ENCODE peak calls at places on chromosomes 5 and 9, in four cellular contexts. J is tibial artery, C is testis, Y is neural progenitor cell. H is an unnamed sample.
A peak's percentile ranks its signal among the peaks of the same experiment; 100 is the strongest.

GRCh38 chr5:139844472-139845145 is 49.0 kb downstream of the PSD2 start:
- DNase-seq in C (peak; percentile 80), Y (peak; percentile 92), J (peak; percentile 69), H (peak; percentile 71)

GRCh38 chr5:59107692-59108091 is 524.8 kb downstream of the RAB3C start:
- DNase-seq in Y (no peak), J (no peak), C (no peak), H (no peak)

GRCh38 chr9:107348836-107349235 is 65.8 kb downstream of the RAD23B start:
- DNase-seq in C (no peak), J (no peak), Y (no peak), H (no peak)

GRCh38 chr9:134521817-134522501 is 119.6 kb upstream of the COL5A1 start:
- DNase-seq in Y (no peak), C (no peak), J (no peak), H (no peak)

GRCh38 chr5:172322028-172322965 is 38.7 kb upstream of the UBTD2 start:
- DNase-seq in C (no peak), Y (no peak), J (no peak), H (peak; percentile 37)

GRCh38 chr5:81424728-81425127 is 30.8 kb upstream of the ACOT12 start:
- DNase-seq in J (no peak), Y (no peak), C (no peak), H (no peak)

GRCh38 chr9:135847833-135848232 is 59.5 kb downstream of the CAMSAP1 start:
- DNase-seq in C (no peak), Y (no peak), J (no peak), H (no peak)

GRCh38 chr5:175257128-175257846 is 186.7 kb downstream of the DRD1 start:
- DNase-seq in Y (no peak), J (no peak), C (no peak), H (no peak)

GRCh38 chr5:181041043-181041442 is 977 bp downstream of the BTNL9 start:
- DNase-seq in C (no peak), J (no peak), Y (no peak), H (no peak)

GRCh38 chr9:103674271-103674670 is 419.8 kb upstream of the SMC2 start:
- DNase-seq in J (no peak), C (no peak), Y (no peak), H (no peak)

GRCh38 chr5:138110266-138110963 is 26.6 kb downstream of the WNT8A start:
- DNase-seq in C (no peak), J (no peak), Y (peak; percentile 46), H (no peak)

GRCh38 chr5:33890633-33891032 is 1.2 kb downstream of the ADAMTS12 start:
- DNase-seq in J (no peak), Y (peak; percentile 46), C (no peak), H (no peak)

DNA sequence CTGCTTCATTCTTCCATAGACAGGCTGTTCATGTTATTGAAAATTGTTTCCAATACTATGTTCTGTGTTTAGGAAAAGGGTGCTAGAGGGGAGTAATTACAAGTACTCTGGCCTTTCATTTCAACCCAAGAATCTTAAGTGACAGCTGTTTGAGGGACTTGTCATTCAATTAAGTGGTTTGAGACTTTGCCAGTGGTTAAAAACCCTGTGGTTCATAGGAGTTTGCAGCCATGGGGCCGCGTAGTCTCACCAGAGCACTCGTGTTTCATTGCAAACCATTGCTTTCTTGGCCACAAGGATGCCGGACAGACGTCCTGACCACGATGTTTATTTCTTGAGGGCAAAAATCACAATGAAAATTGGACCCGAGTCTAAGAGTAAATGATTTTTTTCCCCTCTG is 248.8 kb downstream of the NNT start:
- DNase-seq in J (no peak), Y (no peak), C (no peak), H (no peak)
- TF ChIP-seq CTCF in J (no peak), Y (no peak), C (no peak), H (no peak)

DNA sequence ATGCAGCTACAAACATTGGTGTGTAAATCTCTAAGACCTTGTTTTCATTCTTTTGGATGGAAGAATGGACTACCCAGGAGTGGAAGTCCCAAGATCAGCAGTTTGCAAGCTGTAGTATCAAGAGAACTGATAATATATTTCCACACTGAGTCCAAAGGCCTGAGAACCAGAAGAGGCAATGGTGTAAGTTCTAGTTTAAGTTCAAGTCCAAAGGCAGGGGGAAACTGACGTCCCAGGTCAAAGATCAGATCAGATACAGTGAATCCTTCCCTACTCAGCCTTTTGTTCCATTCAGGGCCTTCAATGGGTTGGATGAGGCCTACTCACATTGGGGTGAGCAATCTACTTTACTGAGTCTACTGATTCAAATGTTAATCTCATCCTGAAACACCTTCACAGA is 80.3 kb upstream of the ERBIN start:
- DNase-seq in Y (no peak), C (no peak), J (no peak), H (no peak)
- H3K27ac ChIP-seq in Y (no peak overlapping the region), C (no peak overlapping the region), J (no peak overlapping the region), H (no peak overlapping the region)

GRCh38 chr9:86043999-86044398 is 55.4 kb downstream of the GOLM1 start:
- DNase-seq in Y (peak; percentile 18), C (peak; percentile 36), J (no peak), H (no peak)
- TF ChIP-seq CTCF in Y (peak; percentile 37), C (no peak), J (no peak), H (no peak)

DNA sequence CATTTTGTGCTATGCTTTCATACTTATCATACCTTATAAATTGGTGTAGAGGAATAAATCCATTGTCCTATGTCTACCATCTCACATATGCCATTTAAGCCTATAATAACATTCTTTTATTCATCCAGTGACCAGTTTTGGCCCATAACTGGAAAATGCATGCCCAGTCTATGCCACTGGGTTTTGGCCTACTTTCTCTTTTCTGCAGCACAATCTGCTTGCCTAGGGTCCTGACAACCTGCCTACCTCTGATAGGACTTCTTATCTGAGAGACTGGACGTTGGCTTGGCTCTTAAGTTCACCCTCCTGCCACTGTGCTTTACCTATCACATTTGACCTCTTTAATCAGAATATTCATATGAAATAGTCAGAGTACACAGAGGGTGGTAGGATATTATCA is 103.0 kb downstream of the PRR16 start:
- DNase-seq in J (no peak), C (no peak), Y (no peak), H (no peak)
- H3K27ac ChIP-seq in J (no peak overlapping the region), C (no peak overlapping the region), Y (no peak overlapping the region), H (no peak overlapping the region)

DNA sequence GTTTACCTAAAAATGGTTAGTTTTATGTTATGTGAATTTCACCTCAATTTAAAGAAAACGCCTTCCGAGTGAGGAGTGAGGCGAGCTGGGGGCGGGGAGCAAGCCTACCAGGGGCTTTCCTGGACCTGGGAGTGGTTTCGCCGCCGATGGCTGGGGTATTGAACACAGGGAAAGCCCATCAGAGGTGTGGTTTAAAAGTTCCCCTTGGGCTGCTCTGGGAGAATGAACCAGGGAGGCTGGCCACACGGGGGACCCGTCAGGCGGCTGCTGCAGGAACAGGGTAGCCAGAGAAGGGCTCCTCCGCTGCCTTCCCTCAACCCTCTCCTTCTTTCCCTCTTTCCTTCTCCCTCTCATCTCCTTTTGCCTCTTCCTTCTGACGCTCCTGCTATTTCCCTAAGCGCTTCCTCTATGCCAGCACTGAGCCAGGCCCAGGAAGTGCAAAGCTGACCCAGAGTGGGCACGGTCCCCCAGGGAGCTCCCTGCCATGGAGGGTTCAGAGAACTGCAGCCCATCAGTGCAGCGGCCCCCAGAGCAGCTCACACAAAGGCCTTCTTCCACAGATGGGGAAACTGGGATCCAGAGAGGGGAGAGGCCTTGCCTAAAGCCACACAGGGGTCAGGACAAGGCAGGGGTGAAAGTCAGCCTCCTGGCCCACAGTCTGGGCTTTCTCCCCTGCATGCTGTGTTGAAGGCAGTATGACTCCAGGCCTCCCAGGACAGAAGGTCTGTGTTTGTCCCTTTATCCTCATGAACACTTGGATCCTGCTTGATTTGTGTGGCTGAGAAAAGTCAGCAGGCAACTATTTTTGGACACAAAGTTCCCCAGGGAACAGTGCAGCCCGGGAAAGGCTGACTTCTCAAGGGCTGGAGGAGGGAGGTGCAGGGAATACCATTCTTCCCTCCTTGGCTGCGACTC is 4.6 kb downstream of the AKNA start:
- DNase-seq in C (peak; percentile 55), J (peak; percentile 71), Y (peak; percentile 59), H (no peak)
- TF ChIP-seq CTCF in C (no peak), J (peak; percentile 15), Y (peak; percentile 27), H (no peak)

GRCh38 chr5:149432861-149433462 is 53.9 kb upstream of the IL17B start:
- DNase-seq in J (no peak), C (no peak), Y (no peak), H (no peak)
- H3K27ac ChIP-seq in J (peak overlapping the region; percentile 54), C (peak overlapping the region; percentile 80), Y (no peak overlapping the region), H (peak overlapping the region; percentile 23)

GRCh38 chr5:158456241-158456640 is 597.3 kb upstream of the CLINT1 start:
- DNase-seq in J (no peak), C (no peak), Y (no peak), H (no peak)
- TF ChIP-seq CTCF in J (no peak), C (no peak), Y (no peak), H (no peak)

DNA sequence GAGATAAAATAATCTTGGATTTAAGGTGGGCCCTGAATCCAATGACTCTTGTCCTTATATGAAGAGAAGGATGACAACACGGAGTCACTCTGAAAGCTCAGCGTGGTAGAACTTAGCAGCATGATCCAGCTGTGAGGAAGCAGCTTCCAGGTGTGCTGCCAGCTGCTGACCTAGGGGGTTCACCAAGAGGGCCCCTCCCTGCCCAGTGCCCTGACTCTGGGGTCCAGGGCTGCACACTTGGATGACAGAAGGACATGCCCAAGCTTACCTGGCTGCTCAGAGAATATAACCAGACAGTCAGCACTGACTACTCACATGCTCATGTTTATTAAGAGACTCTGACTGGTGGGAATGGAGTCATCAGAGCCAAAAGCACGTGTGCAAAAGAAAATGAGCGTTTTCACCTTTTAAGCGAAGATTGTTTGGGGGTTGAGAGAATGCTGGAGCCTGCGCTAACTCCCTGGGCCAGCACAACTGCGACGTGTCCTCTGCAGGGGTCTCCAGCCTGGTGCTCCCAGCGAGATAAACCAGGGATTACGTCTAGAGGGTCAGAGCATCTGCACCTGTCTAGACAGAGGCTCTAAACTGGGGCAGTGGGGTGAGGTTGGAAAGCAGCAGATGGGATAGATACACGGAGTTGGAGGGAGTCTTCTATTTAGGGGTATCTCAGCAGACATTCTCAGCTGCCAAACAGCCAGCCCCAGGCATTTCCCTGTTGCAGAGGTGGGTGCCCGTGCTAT is 41.3 kb downstream of the ROPN1L start:
- DNase-seq in J (no peak), C (no peak), Y (no peak), H (no peak)
- H3K27ac ChIP-seq in J (no peak overlapping the region), C (no peak overlapping the region), Y (no peak overlapping the region), H (no peak overlapping the region)

GRCh38 chr5:79206541-79206940 is 29.4 kb upstream of the JMY start:
- DNase-seq in C (no peak), J (no peak), Y (no peak), H (no peak)

GRCh38 chr5:79205965-79206364 is 30.0 kb upstream of the JMY start:
- DNase-seq in Y (no peak), J (no peak), C (no peak), H (no peak)

GRCh38 chr5:79201206-79201605 is 34.7 kb upstream of the JMY start:
- DNase-seq in J (no peak), Y (peak; percentile 6), C (no peak), H (no peak)

GRCh38 chr5:79202076-79202475 is 33.9 kb upstream of the JMY start:
- DNase-seq in C (no peak), Y (no peak), J (no peak), H (peak; percentile 88)

DNA sequence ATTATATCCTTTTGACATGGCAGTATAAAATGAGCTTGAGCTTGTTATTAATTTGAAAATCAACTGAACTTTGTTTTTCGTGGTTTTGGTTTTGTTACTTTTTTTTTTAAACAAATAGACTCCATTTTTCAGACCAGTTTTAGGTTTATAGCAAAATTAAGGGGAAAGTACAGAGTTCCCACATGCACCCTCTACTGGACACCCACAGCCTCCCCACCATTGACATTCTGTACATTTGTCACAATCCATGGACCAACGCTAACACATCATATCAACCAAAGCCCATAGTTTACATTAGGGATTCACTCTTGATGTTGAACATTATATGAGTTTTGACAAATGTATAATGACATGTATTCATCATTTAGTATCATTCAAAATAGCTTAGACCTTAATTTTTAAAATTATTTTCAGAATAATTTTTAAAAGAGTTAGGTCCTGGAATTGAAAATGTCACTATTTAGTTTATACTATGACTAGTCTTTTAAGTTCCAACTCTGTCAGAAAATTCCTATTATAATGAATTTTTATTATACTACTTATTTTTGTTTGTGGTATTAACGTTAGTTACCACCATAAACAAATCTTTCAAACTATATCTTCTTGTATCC is 35.3 kb upstream of the JMY start:
- DNase-seq in C (no peak), Y (peak; percentile 13), J (no peak), H (peak; percentile 62)
- TF ChIP-seq CTCF in C (no peak), Y (peak; percentile 54), J (no peak), H (peak; percentile 58)